ENCODE peak calls at places on chromosome 13, in nine cellular contexts. One of them, this sample, is unnamed.
A peak's percentile ranks its signal among the peaks of the same experiment; 100 is the strongest.

GRCh38 chr13:113596321-113597200 is 12.0 kb downstream of the TFDP1 start:
- DNase-seq in Caco-2: peak; percentile 28
- DNase-seq in epithelial cell of proximal tubule: no peak
- DNase-seq in suprapubic skin: peak; percentile 56
- DNase-seq in spleen: peak; percentile 65
- DNase-seq in fibroblast of pulmonary artery: no peak
- DNase-seq in omental fat pad: no peak
- DNase-seq in AG09319: no peak
- DNase-seq in HFF-Myc: no peak
- DNase-seq in this sample: no peak

GRCh38 chr13:50676602-50677001 is 166.9 kb downstream of the DLEU7 start:
- DNase-seq in Caco-2: no peak
- DNase-seq in epithelial cell of proximal tubule: no peak
- DNase-seq in suprapubic skin: no peak
- DNase-seq in spleen: no peak
- DNase-seq in fibroblast of pulmonary artery: peak; percentile 52
- DNase-seq in omental fat pad: no peak
- DNase-seq in AG09319: no peak
- DNase-seq in HFF-Myc: no peak
- DNase-seq in this sample: no peak

GRCh38 chr13:100433475-100433874 is 155.1 kb downstream of the GGACT start:
- DNase-seq in Caco-2: no peak
- DNase-seq in epithelial cell of proximal tubule: no peak
- DNase-seq in suprapubic skin: no peak
- DNase-seq in spleen: no peak
- DNase-seq in fibroblast of pulmonary artery: no peak
- DNase-seq in omental fat pad: no peak
- DNase-seq in AG09319: no peak
- DNase-seq in HFF-Myc: no peak
- DNase-seq in this sample: no peak

GRCh38 chr13:113621046-113621445 is 36.5 kb downstream of the TFDP1 start:
- DNase-seq in Caco-2: no peak
- DNase-seq in epithelial cell of proximal tubule: no peak
- DNase-seq in suprapubic skin: no peak
- DNase-seq in spleen: peak; percentile 59
- DNase-seq in fibroblast of pulmonary artery: no peak
- DNase-seq in omental fat pad: no peak
- DNase-seq in AG09319: no peak
- DNase-seq in HFF-Myc: no peak
- DNase-seq in this sample: no peak

GRCh38 chr13:37886879-37887278 is 17.3 kb upstream of the TRPC4 start:
- DNase-seq in Caco-2: no peak
- DNase-seq in epithelial cell of proximal tubule: no peak
- DNase-seq in suprapubic skin: no peak
- DNase-seq in spleen: no peak
- DNase-seq in fibroblast of pulmonary artery: no peak
- DNase-seq in omental fat pad: no peak
- DNase-seq in AG09319: no peak
- DNase-seq in HFF-Myc: no peak
- DNase-seq in this sample: no peak

GRCh38 chr13:112756511-112756966 is 66.7 kb downstream of the ATP11A start:
- DNase-seq in Caco-2: no peak
- DNase-seq in epithelial cell of proximal tubule: no peak
- DNase-seq in suprapubic skin: no peak
- DNase-seq in spleen: peak; percentile 55
- DNase-seq in fibroblast of pulmonary artery: no peak
- DNase-seq in omental fat pad: no peak
- DNase-seq in AG09319: no peak
- DNase-seq in HFF-Myc: no peak
- DNase-seq in this sample: no peak

GRCh38 chr13:100100115-100100879 is 11.4 kb downstream of the PCCA start:
- DNase-seq in Caco-2: no peak
- DNase-seq in epithelial cell of proximal tubule: peak; percentile 98
- DNase-seq in suprapubic skin: no peak
- DNase-seq in spleen: no peak
- DNase-seq in fibroblast of pulmonary artery: peak; percentile 80
- DNase-seq in omental fat pad: no peak
- DNase-seq in AG09319: peak; percentile 85
- DNase-seq in HFF-Myc: no peak
- DNase-seq in this sample: no peak

GRCh38 chr13:50291611-50292010 is 276.4 kb downstream of the KCNRG start:
- DNase-seq in Caco-2: no peak
- DNase-seq in epithelial cell of proximal tubule: peak; percentile 56
- DNase-seq in suprapubic skin: no peak
- DNase-seq in spleen: no peak
- DNase-seq in fibroblast of pulmonary artery: peak; percentile 18
- DNase-seq in omental fat pad: no peak
- DNase-seq in AG09319: no peak
- DNase-seq in HFF-Myc: no peak
- DNase-seq in this sample: no peak

GRCh38 chr13:39538826-39539555 is 64.0 kb downstream of the LHFPL6 start:
- DNase-seq in Caco-2: no peak
- DNase-seq in epithelial cell of proximal tubule: no peak
- DNase-seq in suprapubic skin: no peak
- DNase-seq in spleen: no peak
- DNase-seq in fibroblast of pulmonary artery: no peak
- DNase-seq in omental fat pad: no peak
- DNase-seq in AG09319: peak; percentile 35
- DNase-seq in HFF-Myc: peak; percentile 48
- DNase-seq in this sample: no peak

GRCh38 chr13:71412231-71412630 is 454.8 kb downstream of the DACH1 start:
- DNase-seq in Caco-2: no peak
- DNase-seq in epithelial cell of proximal tubule: no peak
- DNase-seq in suprapubic skin: no peak
- DNase-seq in spleen: no peak
- DNase-seq in fibroblast of pulmonary artery: no peak
- DNase-seq in omental fat pad: no peak
- DNase-seq in AG09319: no peak
- DNase-seq in HFF-Myc: no peak
- DNase-seq in this sample: no peak

GRCh38 chr13:79392882-79393563 is 13.0 kb downstream of the RBM26 start:
- DNase-seq in Caco-2: no peak
- DNase-seq in epithelial cell of proximal tubule: no peak
- DNase-seq in suprapubic skin: no peak
- DNase-seq in spleen: no peak
- DNase-seq in fibroblast of pulmonary artery: no peak
- DNase-seq in omental fat pad: no peak
- DNase-seq in AG09319: no peak
- DNase-seq in HFF-Myc: no peak
- DNase-seq in this sample: no peak

GRCh38 chr13:35349673-35350278 is 126.7 kb downstream of the MAB21L1 start:
- DNase-seq in Caco-2: peak; percentile 50
- DNase-seq in epithelial cell of proximal tubule: peak; percentile 16
- DNase-seq in suprapubic skin: no peak
- DNase-seq in spleen: no peak
- DNase-seq in fibroblast of pulmonary artery: peak; percentile 1
- DNase-seq in omental fat pad: no peak
- DNase-seq in AG09319: no peak
- DNase-seq in HFF-Myc: no peak
- DNase-seq in this sample: no peak

GRCh38 chr13:51778407-51778806 is 25.6 kb downstream of the DHRS12 start:
- DNase-seq in Caco-2: no peak
- DNase-seq in epithelial cell of proximal tubule: no peak
- DNase-seq in suprapubic skin: no peak
- DNase-seq in spleen: no peak
- DNase-seq in fibroblast of pulmonary artery: no peak
- DNase-seq in omental fat pad: no peak
- DNase-seq in AG09319: no peak
- DNase-seq in HFF-Myc: no peak
- DNase-seq in this sample: no peak

GRCh38 chr13:49217962-49218492 is 2.1 kb upstream of the MLNR start:
- DNase-seq in Caco-2: no peak
- DNase-seq in epithelial cell of proximal tubule: no peak
- DNase-seq in suprapubic skin: no peak
- DNase-seq in spleen: no peak
- DNase-seq in fibroblast of pulmonary artery: no peak
- DNase-seq in omental fat pad: no peak
- DNase-seq in AG09319: no peak
- DNase-seq in HFF-Myc: no peak
- DNase-seq in this sample: no peak

GRCh38 chr13:113978741-113979481 is 5.0 kb upstream of the C13orf46 start:
- DNase-seq in Caco-2: no peak
- DNase-seq in epithelial cell of proximal tubule: no peak
- DNase-seq in suprapubic skin: peak; percentile 77
- DNase-seq in spleen: peak; percentile 71
- DNase-seq in fibroblast of pulmonary artery: no peak
- DNase-seq in omental fat pad: no peak
- DNase-seq in AG09319: no peak
- DNase-seq in HFF-Myc: no peak
- DNase-seq in this sample: peak; percentile 13

GRCh38 chr13:112445411-112446271 is 69.5 kb downstream of the SPACA7 start:
- DNase-seq in Caco-2: peak; percentile 31
- DNase-seq in epithelial cell of proximal tubule: no peak
- DNase-seq in suprapubic skin: peak; percentile 72
- DNase-seq in spleen: peak; percentile 63
- DNase-seq in fibroblast of pulmonary artery: no peak
- DNase-seq in omental fat pad: no peak
- DNase-seq in AG09319: no peak
- DNase-seq in HFF-Myc: no peak
- DNase-seq in this sample: no peak

GRCh38 chr13:101627556-101627943 is 175.1 kb downstream of the ITGBL1 start:
- DNase-seq in Caco-2: no peak
- DNase-seq in epithelial cell of proximal tubule: no peak
- DNase-seq in suprapubic skin: no peak
- DNase-seq in spleen: no peak
- DNase-seq in fibroblast of pulmonary artery: no peak
- DNase-seq in omental fat pad: no peak
- DNase-seq in AG09319: no peak
- DNase-seq in HFF-Myc: no peak
- DNase-seq in this sample: no peak

GRCh38 chr13:91347996-91348905 is 764 bp downstream of the MIR17HG start:
- DNase-seq in Caco-2: peak; percentile 49
- DNase-seq in epithelial cell of proximal tubule: no peak
- DNase-seq in suprapubic skin: no peak
- DNase-seq in spleen: peak; percentile 94
- DNase-seq in fibroblast of pulmonary artery: peak; percentile 49
- DNase-seq in omental fat pad: peak; percentile 25
- DNase-seq in AG09319: no peak
- DNase-seq in HFF-Myc: no peak
- DNase-seq in this sample: peak; percentile 61

GRCh38 chr13:86601351-86601750 is 802.1 kb upstream of the SLITRK6 start:
- DNase-seq in Caco-2: no peak
- DNase-seq in epithelial cell of proximal tubule: peak; percentile 12
- DNase-seq in suprapubic skin: no peak
- DNase-seq in spleen: no peak
- DNase-seq in fibroblast of pulmonary artery: no peak
- DNase-seq in omental fat pad: no peak
- DNase-seq in AG09319: no peak
- DNase-seq in HFF-Myc: no peak
- DNase-seq in this sample: no peak

GRCh38 chr13:31207630-31208549 is 8.1 kb downstream of the B3GLCT start:
- DNase-seq in Caco-2: no peak
- DNase-seq in epithelial cell of proximal tubule: no peak
- DNase-seq in suprapubic skin: no peak
- DNase-seq in spleen: no peak
- DNase-seq in fibroblast of pulmonary artery: peak; percentile 77
- DNase-seq in omental fat pad: no peak
- DNase-seq in AG09319: peak; percentile 19
- DNase-seq in HFF-Myc: no peak
- DNase-seq in this sample: peak; percentile 34

GRCh38 chr13:111662895-111663294 is 342.5 kb downstream of the TEX29 start:
- DNase-seq in Caco-2: no peak
- DNase-seq in epithelial cell of proximal tubule: no peak
- DNase-seq in suprapubic skin: peak; percentile 2
- DNase-seq in spleen: no peak
- DNase-seq in fibroblast of pulmonary artery: no peak
- DNase-seq in omental fat pad: no peak
- DNase-seq in AG09319: no peak
- DNase-seq in HFF-Myc: no peak
- DNase-seq in this sample: no peak

DNA sequence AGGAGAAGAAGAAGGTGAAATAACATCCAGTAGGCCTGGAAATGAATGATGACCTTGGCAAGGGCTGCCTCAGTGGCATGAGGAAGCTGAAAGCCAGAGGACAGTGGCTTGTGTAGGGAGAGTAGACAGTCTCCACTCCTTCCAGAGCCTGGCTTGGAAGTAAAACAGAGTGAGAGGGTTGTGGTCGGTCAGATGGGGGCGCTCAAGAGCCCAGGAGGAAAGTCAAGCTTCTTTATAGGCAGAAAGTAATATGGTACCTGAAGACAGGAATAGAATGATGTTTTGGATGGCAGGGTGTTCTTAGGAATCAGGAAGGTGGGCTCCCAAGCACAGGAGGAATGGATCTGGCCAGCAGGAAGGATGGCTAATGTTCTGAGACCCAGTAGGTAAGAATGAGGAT is 75.1 kb upstream of the TSC22D1 start:
- DNase-seq in Caco-2: no peak
- DNase-seq in epithelial cell of proximal tubule: no peak
- DNase-seq in suprapubic skin: no peak
- DNase-seq in spleen: no peak
- DNase-seq in fibroblast of pulmonary artery: no peak
- DNase-seq in omental fat pad: no peak
- DNase-seq in AG09319: no peak
- DNase-seq in HFF-Myc: no peak
- DNase-seq in this sample: no peak
- TF ChIP-seq CTCF in Caco-2: no peak
- TF ChIP-seq CTCF in epithelial cell of proximal tubule: peak; percentile 33
- TF ChIP-seq CTCF in suprapubic skin: no peak
- TF ChIP-seq CTCF in spleen: no peak
- TF ChIP-seq CTCF in fibroblast of pulmonary artery: peak; percentile 12
- TF ChIP-seq CTCF in omental fat pad: no peak
- TF ChIP-seq CTCF in AG09319: no peak
- TF ChIP-seq CTCF in HFF-Myc: peak; percentile 46
- TF ChIP-seq CTCF in this sample: no peak

GRCh38 chr13:105207586-105208293 is 1327.7 kb downstream of the EFNB2 start:
- DNase-seq in Caco-2: no peak
- DNase-seq in epithelial cell of proximal tubule: no peak
- DNase-seq in suprapubic skin: no peak
- DNase-seq in spleen: no peak
- DNase-seq in fibroblast of pulmonary artery: no peak
- DNase-seq in omental fat pad: no peak
- DNase-seq in AG09319: no peak
- DNase-seq in HFF-Myc: no peak
- DNase-seq in this sample: no peak

GRCh38 chr13:105213512-105213911 is 1322.0 kb downstream of the EFNB2 start:
- DNase-seq in Caco-2: no peak
- DNase-seq in epithelial cell of proximal tubule: no peak
- DNase-seq in suprapubic skin: no peak
- DNase-seq in spleen: no peak
- DNase-seq in fibroblast of pulmonary artery: no peak
- DNase-seq in omental fat pad: no peak
- DNase-seq in AG09319: no peak
- DNase-seq in HFF-Myc: no peak
- DNase-seq in this sample: peak; percentile 23
- TF ChIP-seq CTCF in Caco-2: no peak
- TF ChIP-seq CTCF in epithelial cell of proximal tubule: no peak
- TF ChIP-seq CTCF in suprapubic skin: no peak
- TF ChIP-seq CTCF in spleen: no peak
- TF ChIP-seq CTCF in fibroblast of pulmonary artery: no peak
- TF ChIP-seq CTCF in omental fat pad: no peak
- TF ChIP-seq CTCF in AG09319: no peak
- TF ChIP-seq CTCF in HFF-Myc: no peak
- TF ChIP-seq CTCF in this sample: no peak

GRCh38 chr13:98474292-98474691 is 102.6 kb downstream of the STK24 start:
- DNase-seq in Caco-2: no peak
- DNase-seq in epithelial cell of proximal tubule: no peak
- DNase-seq in suprapubic skin: no peak
- DNase-seq in spleen: no peak
- DNase-seq in fibroblast of pulmonary artery: no peak
- DNase-seq in omental fat pad: no peak
- DNase-seq in AG09319: no peak
- DNase-seq in HFF-Myc: no peak
- DNase-seq in this sample: no peak
- TF ChIP-seq CTCF in Caco-2: no peak
- TF ChIP-seq CTCF in epithelial cell of proximal tubule: no peak
- TF ChIP-seq CTCF in suprapubic skin: no peak
- TF ChIP-seq CTCF in spleen: no peak
- TF ChIP-seq CTCF in fibroblast of pulmonary artery: no peak
- TF ChIP-seq CTCF in omental fat pad: no peak
- TF ChIP-seq CTCF in AG09319: no peak
- TF ChIP-seq CTCF in HFF-Myc: no peak
- TF ChIP-seq CTCF in this sample: no peak

GRCh38 chr13:108924154-108924940 is 294.9 kb downstream of the MYO16 start:
- DNase-seq in Caco-2: no peak
- DNase-seq in epithelial cell of proximal tubule: peak; percentile 64
- DNase-seq in suprapubic skin: no peak
- DNase-seq in spleen: no peak
- DNase-seq in fibroblast of pulmonary artery: peak; percentile 9
- DNase-seq in omental fat pad: no peak
- DNase-seq in AG09319: no peak
- DNase-seq in HFF-Myc: no peak
- DNase-seq in this sample: no peak
- TF ChIP-seq CTCF in Caco-2: no peak
- TF ChIP-seq CTCF in epithelial cell of proximal tubule: no peak
- TF ChIP-seq CTCF in suprapubic skin: no peak
- TF ChIP-seq CTCF in spleen: no peak
- TF ChIP-seq CTCF in fibroblast of pulmonary artery: no peak
- TF ChIP-seq CTCF in omental fat pad: no peak
- TF ChIP-seq CTCF in AG09319: no peak
- TF ChIP-seq CTCF in HFF-Myc: no peak
- TF ChIP-seq CTCF in this sample: no peak